ENCODE peak calls at places on chromosomes 5 and 9, in seven cellular contexts. S, L, J, N, W, F and D are unnamed samples. For H3K4me1, the result is how much of the 10 kb centered on the place peaks cover.

GRCh38 chr5:109936996-109937395 is 247.3 kb downstream of the MAN2A1 start:
- DNase-seq in S (no peak), L (no peak), J (no peak), N (no peak), W (no peak), F (no peak), D (no peak)

GRCh38 chr5:151896041-151896691 is 28.5 kb downstream of the GLRA1 start:
- DNase-seq in S (peak), L (no peak), J (peak), N (no peak), W (no peak), F (no peak), D (no peak)

GRCh38 chr9:2727966-2728613 is 10.8 kb downstream of the KCNV2 start:
- DNase-seq in S (peak), L (no peak), J (peak), N (no peak), W (peak), F (peak), D (peak)

GRCh38 chr5:60366489-60366888 is 333.5 kb downstream of the DEPDC1B start:
- DNase-seq in S (no peak), L (no peak), J (no peak), N (no peak), W (no peak), F (peak), D (no peak)

GRCh38 chr5:1912951-1913565 is 30.3 kb upstream of the IRX4 start:
- DNase-seq in S (no peak), L (no peak), J (no peak), N (no peak), W (no peak), F (peak), D (no peak)

GRCh38 chr5:14164764-14165163 is 21.6 kb downstream of the TRIO start:
- DNase-seq in S (no peak), L (no peak), J (no peak), N (no peak), W (no peak), F (peak), D (no peak)

GRCh38 chr9:134268308-134268724 is 57.9 kb upstream of the RXRA start:
- DNase-seq in S (no peak), L (no peak), J (no peak), N (peak), W (no peak), F (no peak), D (no peak)

GRCh38 chr9:88973281-88974045 is 17.8 kb upstream of the S1PR3 start:
- DNase-seq in S (no peak), L (no peak), J (no peak), N (no peak), W (no peak), F (peak), D (no peak)

GRCh38 chr5:168562274-168562673 is 16.9 kb downstream of the PANK3 start:
- DNase-seq in S (no peak), L (no peak), J (no peak), N (no peak), W (no peak), F (no peak), D (no peak)

GRCh38 chr5:151123897-151124751 is 33.5 kb downstream of the ANXA6 start:
- DNase-seq in S (peak), L (no peak), J (peak), N (no peak), W (no peak), F (peak), D (peak)

GRCh38 chr9:91419222-91420191 is 4.1 kb downstream of the NFIL3 start:
- DNase-seq in S (peak), L (peak), J (peak), N (peak), W (peak), F (no peak), D (peak)

GRCh38 chr5:137501846-137502406 is 2.8 kb upstream of the SPOCK1 start:
- DNase-seq in S (no peak), L (no peak), J (no peak), N (no peak), W (no peak), F (no peak), D (no peak)

GRCh38 chr5:100623719-100624118 is 88.5 kb downstream of the FAM174A start:
- DNase-seq in S (peak), L (no peak), J (peak), N (no peak), W (no peak), F (no peak), D (no peak)

GRCh38 chr5:1553642-1554409 is 30.1 kb upstream of the LPCAT1 start:
- DNase-seq in S (no peak), L (no peak), J (no peak), N (no peak), W (no peak), F (no peak), D (peak)

GRCh38 chr5:96432245-96433065 is 593 bp downstream of the PCSK1 start:
- DNase-seq in S (peak), L (no peak), J (no peak), N (no peak), W (no peak), F (peak), D (no peak)

GRCh38 chr9:4814913-4815312 is 22.2 kb downstream of the RCL1 start:
- DNase-seq in S (no peak), L (no peak), J (no peak), N (no peak), W (no peak), F (no peak), D (no peak)

GRCh38 chr5:137282216-137282615 is 216.9 kb downstream of the SPOCK1 start:
- DNase-seq in S (peak), L (no peak), J (peak), N (no peak), W (no peak), F (no peak), D (no peak)

GRCh38 chr9:69542942-69543704 is 129.0 kb downstream of the APBA1 start:
- DNase-seq in S (no peak), L (no peak), J (no peak), N (no peak), W (no peak), F (peak), D (no peak)

GRCh38 chr5:33439905-33440481 is 772 bp upstream of the TARS1 start:
- DNase-seq in S (no peak), L (no peak), J (no peak), N (no peak), W (no peak), F (no peak), D (no peak)

GRCh38 chr5:92758552-92758951 is 822.5 kb downstream of the NR2F1-AS1 start:
- DNase-seq in S (peak), L (no peak), J (no peak), N (no peak), W (no peak), F (no peak), D (no peak)

GRCh38 chr5:57698785-57699184 is 216.2 kb upstream of the ACTBL2 start:
- DNase-seq in S (no peak), L (no peak), J (peak), N (no peak), W (no peak), F (no peak), D (no peak)

GRCh38 chr9:99011161-99011709 is 67.5 kb downstream of the COL15A1 start:
- DNase-seq in S (peak), L (no peak), J (peak), N (no peak), W (no peak), F (no peak), D (no peak)

GRCh38 chr5:89595065-89595464 is 712.1 kb upstream of the MEF2C start:
- DNase-seq in S (no peak), L (no peak), J (no peak), N (no peak), W (no peak), F (no peak), D (no peak)

GRCh38 chr9:6567140-6567591 is 78.4 kb downstream of the GLDC start:
- DNase-seq in S (peak), L (no peak), J (peak), N (no peak), W (no peak), F (no peak), D (no peak)

GRCh38 chr5:59246470-59247250 is 646.9 kb downstream of the PDE4D start:
- DNase-seq in S (peak), L (no peak), J (peak), N (no peak), W (no peak), F (no peak), D (peak)

GRCh38 chr9:88106492-88106891 is 31.8 kb downstream of the SPATA31C2 start:
- DNase-seq in S (peak), L (no peak), J (peak), N (peak), W (peak), F (no peak), D (no peak)

GRCh38 chr5:42487821-42488220 is 64.6 kb downstream of the GHR start:
- DNase-seq in S (no peak), L (no peak), J (no peak), N (no peak), W (no peak), F (no peak), D (no peak)

GRCh38 chr9:94639045-94639995 is at the start of gene FBP1:
- DNase-seq in S (peak), L (peak), J (no peak), N (peak), W (no peak), F (no peak), D (no peak)

GRCh38 chr9:124786881-124787573 is 10.1 kb downstream of the OLFML2A start:
- DNase-seq in S (no peak), L (no peak), J (no peak), N (no peak), W (peak), F (no peak), D (no peak)

GRCh38 chr5:65577141-65577540 is 14.0 kb downstream of the PPWD1 start:
- DNase-seq in S (no peak), L (no peak), J (no peak), N (no peak), W (no peak), F (no peak), D (no peak)

GRCh38 chr5:79975422-79975821 is 15.6 kb downstream of the MTX3 start:
- DNase-seq in S (no peak), L (no peak), J (no peak), N (no peak), W (no peak), F (no peak), D (no peak)

GRCh38 chr5:6634788-6635430 is 1.7 kb downstream of the SRD5A1 start:
- DNase-seq in S (no peak), L (no peak), J (no peak), N (no peak), W (no peak), F (no peak), D (no peak)

GRCh38 chr5:150046031-150046430 is 40.3 kb downstream of the CSF1R start:
- DNase-seq in S (no peak), L (no peak), J (no peak), N (no peak), W (no peak), F (no peak), D (no peak)

GRCh38 chr5:150043657-150044333 is 42.6 kb downstream of the CSF1R start:
- DNase-seq in S (peak), L (no peak), J (no peak), N (peak), W (no peak), F (no peak), D (no peak)

GRCh38 chr5:150044334-150044681 is 42.0 kb downstream of the CSF1R start:
- DNase-seq in S (peak), L (no peak), J (no peak), N (no peak), W (no peak), F (no peak), D (no peak)

GRCh38 chr5:150044712-150045111 is 41.6 kb downstream of the CSF1R start:
- DNase-seq in S (peak), L (no peak), J (no peak), N (no peak), W (no peak), F (no peak), D (no peak)

GRCh38 chr5:150045512-150045911 is 40.8 kb downstream of the CSF1R start:
- DNase-seq in S (no peak), L (no peak), J (no peak), N (no peak), W (no peak), F (no peak), D (no peak)
- TF ChIP-seq CTCF in S (no peak), L (no peak), J (no peak), N (no peak), W (no peak), F (peak), D (no peak)

GRCh38 chr9:36208521-36209253 is 18.0 kb downstream of the CLTA start:
- DNase-seq in S (peak), L (no peak), J (no peak), N (no peak), W (no peak), F (peak), D (no peak)

GRCh38 chr9:36211510-36211909 is 20.8 kb downstream of the CLTA start:
- DNase-seq in S (no peak), L (no peak), J (no peak), N (no peak), W (no peak), F (no peak), D (no peak)

GRCh38 chr9:36207546-36208012 is 16.9 kb downstream of the CLTA start:
- DNase-seq in S (peak), L (no peak), J (no peak), N (no peak), W (no peak), F (no peak), D (no peak)

GRCh38 chr9:36213387-36213786 is 22.7 kb downstream of the CLTA start:
- DNase-seq in S (no peak), L (no peak), J (no peak), N (no peak), W (no peak), F (no peak), D (no peak)

GRCh38 chr9:36210722-36211121 is 20.0 kb downstream of the CLTA start:
- DNase-seq in S (no peak), L (no peak), J (no peak), N (no peak), W (no peak), F (no peak), D (no peak)
- H3K4me1 ChIP-seq in S (under half), L (under half), J (under half), N (under half), W (under half), F (under half), D (under half)

GRCh38 chr5:118891252-118891651 is 97.1 kb downstream of the DTWD2 start:
- DNase-seq in S (no peak), L (no peak), J (no peak), N (no peak), W (no peak), F (no peak), D (no peak)

GRCh38 chr5:118882666-118883065 is 105.7 kb downstream of the DTWD2 start:
- DNase-seq in S (no peak), L (no peak), J (no peak), N (no peak), W (no peak), F (no peak), D (no peak)

GRCh38 chr5:118883396-118883795 is 105.0 kb downstream of the DTWD2 start:
- DNase-seq in S (no peak), L (no peak), J (no peak), N (no peak), W (no peak), F (no peak), D (no peak)

GRCh38 chr5:118889165-118889564 is 99.2 kb downstream of the DTWD2 start:
- DNase-seq in S (no peak), L (no peak), J (no peak), N (no peak), W (no peak), F (no peak), D (no peak)

GRCh38 chr5:118888556-118888955 is 99.8 kb downstream of the DTWD2 start:
- DNase-seq in S (no peak), L (no peak), J (no peak), N (no peak), W (no peak), F (no peak), D (no peak)
- TF ChIP-seq CTCF in S (no peak), L (no peak), J (no peak), N (no peak), W (no peak), F (no peak), D (no peak)

GRCh38 chr9:20606637-20607036 is 15.7 kb downstream of the MLLT3 start:
- DNase-seq in S (peak), L (peak), J (peak), N (no peak), W (peak), F (no peak), D (no peak)

GRCh38 chr9:20614602-20615216 is 7.6 kb downstream of the MLLT3 start:
- DNase-seq in S (no peak), L (no peak), J (no peak), N (no peak), W (no peak), F (no peak), D (no peak)

GRCh38 chr9:20616808-20617207 is 5.5 kb downstream of the MLLT3 start:
- DNase-seq in S (no peak), L (no peak), J (no peak), N (no peak), W (no peak), F (no peak), D (no peak)

GRCh38 chr9:20608582-20608981 is 13.7 kb downstream of the MLLT3 start:
- DNase-seq in S (no peak), L (no peak), J (no peak), N (no peak), W (no peak), F (no peak), D (no peak)

DNA sequence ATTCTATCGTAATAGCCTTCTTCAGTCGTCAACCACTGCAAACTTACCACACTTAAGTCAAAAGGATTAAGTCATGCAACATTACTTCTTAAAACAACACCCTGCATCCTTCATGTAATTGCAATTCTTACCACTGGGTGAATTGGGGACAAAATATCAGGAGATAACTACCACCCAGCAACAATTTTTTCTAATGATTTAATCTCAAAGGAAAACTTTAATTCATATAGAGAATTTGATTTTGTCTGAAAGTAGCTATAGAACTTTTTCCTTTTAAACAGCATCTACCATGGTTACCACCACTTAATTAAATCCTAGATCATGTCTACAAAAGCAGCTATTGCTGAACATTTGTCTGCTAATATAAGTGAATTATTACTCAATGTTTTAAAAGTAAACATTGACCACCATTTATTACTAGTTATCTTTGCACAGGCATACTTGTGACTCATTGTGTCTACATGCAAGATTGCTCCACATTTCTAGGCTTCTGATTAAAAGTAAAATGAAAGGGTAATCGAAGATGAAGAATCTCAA is 10.5 kb downstream of the MLLT3 start:
- DNase-seq in S (peak), L (no peak), J (peak), N (no peak), W (no peak), F (no peak), D (no peak)
- H3K4me1 ChIP-seq in S (under half), L (under half), J (half or more), N (under half), W (under half), F (under half), D (under half)

GRCh38 chr5:176647870-176648466 is 684 bp downstream of the TSPAN17 start:
- DNase-seq in S (peak), L (peak), J (no peak), N (peak), W (peak), F (peak), D (peak)

GRCh38 chr5:176646049-176646706 is 1.1 kb upstream of the TSPAN17 start:
- DNase-seq in S (no peak), L (no peak), J (no peak), N (no peak), W (no peak), F (no peak), D (no peak)

GRCh38 chr5:176647030-176647869 is at the start of gene TSPAN17:
- DNase-seq in S (peak), L (peak), J (peak), N (peak), W (peak), F (peak), D (peak)

GRCh38 chr5:176644878-176645670 is 2.2 kb upstream of the TSPAN17 start:
- DNase-seq in S (no peak), L (no peak), J (no peak), N (no peak), W (no peak), F (no peak), D (no peak)

GRCh38 chr5:176646707-176647029 is 616 bp upstream of the TSPAN17 start:
- DNase-seq in S (no peak), L (no peak), J (no peak), N (no peak), W (no peak), F (no peak), D (no peak)
- TF ChIP-seq CTCF in S (no peak), L (no peak), J (no peak), N (no peak), W (no peak), F (no peak), D (no peak)

GRCh38 chr9:107054146-107054545 is 191.2 kb downstream of the ZNF462 start:
- DNase-seq in S (no peak), L (no peak), J (no peak), N (no peak), W (no peak), F (no peak), D (no peak)
- H3K4me1 ChIP-seq in S (under half), L (under half), J (under half), N (under half), W (under half), F (under half), D (under half)

DNA sequence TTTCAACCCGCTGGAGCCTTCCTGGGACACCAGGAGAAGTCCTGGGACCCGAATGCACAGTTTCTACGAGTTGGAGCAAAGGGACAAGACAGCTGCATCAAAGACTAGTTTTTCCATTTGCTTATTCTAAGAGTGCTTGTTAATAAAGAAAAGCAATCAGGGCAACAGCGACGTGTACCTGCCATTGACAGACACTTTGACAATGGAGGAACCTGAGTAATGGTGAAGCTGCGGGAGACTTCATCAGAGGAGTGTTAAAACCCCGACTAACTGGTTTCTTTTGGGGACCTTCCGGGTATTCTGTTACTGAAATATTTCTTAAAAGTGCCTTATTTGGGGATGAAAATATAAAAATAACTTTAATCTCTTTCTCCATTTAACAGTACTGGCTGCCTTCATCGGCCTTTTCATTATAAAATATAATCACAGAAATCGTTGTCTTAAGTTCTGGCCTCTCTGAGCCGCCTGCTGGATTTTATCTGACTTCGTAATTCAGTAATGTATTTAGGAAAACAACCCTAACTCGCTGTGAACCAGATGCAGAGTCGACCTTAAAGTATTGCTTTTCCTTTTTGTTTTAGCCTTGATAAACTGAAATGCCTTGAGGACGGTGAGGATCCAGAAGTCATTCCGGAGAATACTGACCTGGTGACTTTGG is 781 bp downstream of the SNAPC3 start:
- DNase-seq in S (peak), L (no peak), J (peak), N (peak), W (no peak), F (no peak), D (no peak)
- TF ChIP-seq CTCF in S (peak), L (no peak), J (no peak), N (no peak), W (no peak), F (no peak), D (no peak)

GRCh38 chr5:10682801-10683525 is 78.1 kb downstream of the DAP start:
- DNase-seq in S (no peak), L (no peak), J (no peak), N (no peak), W (no peak), F (no peak), D (no peak)
- H3K4me1 ChIP-seq in S (under half), L (under half), J (under half), N (under half), W (under half), F (under half), D (under half)

GRCh38 chr9:129868571-129869486 is 33.6 kb downstream of the USP20 start:
- DNase-seq in S (no peak), L (no peak), J (no peak), N (peak), W (no peak), F (no peak), D (no peak)

GRCh38 chr9:129865668-129866320 is 30.5 kb downstream of the USP20 start:
- DNase-seq in S (no peak), L (no peak), J (no peak), N (no peak), W (no peak), F (no peak), D (no peak)

GRCh38 chr9:129868033-129868395 is 32.8 kb downstream of the USP20 start:
- DNase-seq in S (no peak), L (no peak), J (no peak), N (no peak), W (no peak), F (no peak), D (no peak)

GRCh38 chr9:129866373-129867137 is 31.3 kb downstream of the USP20 start:
- DNase-seq in S (no peak), L (no peak), J (no peak), N (no peak), W (no peak), F (no peak), D (no peak)

GRCh38 chr9:129867138-129868032 is 32.1 kb downstream of the USP20 start:
- DNase-seq in S (no peak), L (no peak), J (no peak), N (no peak), W (no peak), F (no peak), D (no peak)
- TF ChIP-seq CTCF in S (no peak), L (no peak), J (no peak), N (no peak), W (no peak), F (no peak), D (no peak)